ENCODE peak calls at places on chromosomes 13 and 19, in six cellular contexts. One of them, this sample, is unnamed.

GRCh38 chr19:16714702-16715294 is 4.8 kb upstream of the NWD1 start:
- DNase-seq in ovary: peak
- DNase-seq in tibial artery: peak
- DNase-seq in heart right ventricle: peak
- DNase-seq in CD8-positive, alpha-beta T cell: peak
- DNase-seq in body of pancreas: peak
- DNase-seq in this sample: peak

GRCh38 chr13:90447034-90447734 is 900.3 kb upstream of the MIR17HG start:
- DNase-seq in ovary: no peak
- DNase-seq in tibial artery: no peak
- DNase-seq in heart right ventricle: no peak
- DNase-seq in CD8-positive, alpha-beta T cell: no peak
- DNase-seq in body of pancreas: no peak
- DNase-seq in this sample: no peak

GRCh38 chr13:43963726-43964125 is 84.0 kb downstream of the LACC1 start:
- DNase-seq in ovary: no peak
- DNase-seq in tibial artery: no peak
- DNase-seq in heart right ventricle: no peak
- DNase-seq in CD8-positive, alpha-beta T cell: no peak
- DNase-seq in body of pancreas: no peak
- DNase-seq in this sample: no peak

GRCh38 chr13:26558074-26558805 is 757 bp downstream of the WASF3 start:
- DNase-seq in ovary: peak
- DNase-seq in tibial artery: no peak
- DNase-seq in heart right ventricle: peak
- DNase-seq in CD8-positive, alpha-beta T cell: no peak
- DNase-seq in body of pancreas: peak
- DNase-seq in this sample: no peak

GRCh38 chr19:14021474-14021873 is 6.5 kb upstream of the RLN3 start:
- DNase-seq in ovary: no peak
- DNase-seq in tibial artery: no peak
- DNase-seq in heart right ventricle: no peak
- DNase-seq in CD8-positive, alpha-beta T cell: no peak
- DNase-seq in body of pancreas: no peak
- DNase-seq in this sample: no peak

GRCh38 chr13:51251480-51251879 is 29.3 kb downstream of the FAM124A start:
- DNase-seq in ovary: no peak
- DNase-seq in tibial artery: no peak
- DNase-seq in heart right ventricle: no peak
- DNase-seq in CD8-positive, alpha-beta T cell: no peak
- DNase-seq in body of pancreas: no peak
- DNase-seq in this sample: no peak

GRCh38 chr19:14349426-14349825 is 31.8 kb upstream of the ADGRE5 start:
- DNase-seq in ovary: no peak
- DNase-seq in tibial artery: no peak
- DNase-seq in heart right ventricle: no peak
- DNase-seq in CD8-positive, alpha-beta T cell: no peak
- DNase-seq in body of pancreas: no peak
- DNase-seq in this sample: no peak

GRCh38 chr19:6227156-6227940 is 52.4 kb downstream of the MLLT1 start:
- DNase-seq in ovary: no peak
- DNase-seq in tibial artery: no peak
- DNase-seq in heart right ventricle: no peak
- DNase-seq in CD8-positive, alpha-beta T cell: no peak
- DNase-seq in body of pancreas: no peak
- DNase-seq in this sample: no peak

GRCh38 chr19:49339364-49340068 is 4.3 kb downstream of the CD37 start:
- DNase-seq in ovary: peak
- DNase-seq in tibial artery: peak
- DNase-seq in heart right ventricle: peak
- DNase-seq in CD8-positive, alpha-beta T cell: no peak
- DNase-seq in body of pancreas: peak
- DNase-seq in this sample: no peak

GRCh38 chr19:51799311-51799997 is 4.5 kb downstream of the FPR3 start:
- DNase-seq in ovary: peak
- DNase-seq in tibial artery: peak
- DNase-seq in heart right ventricle: peak
- DNase-seq in CD8-positive, alpha-beta T cell: no peak
- DNase-seq in body of pancreas: peak
- DNase-seq in this sample: peak

GRCh38 chr13:47175172-47175806 is 278.4 kb upstream of the HTR2A start:
- DNase-seq in ovary: no peak
- DNase-seq in tibial artery: no peak
- DNase-seq in heart right ventricle: no peak
- DNase-seq in CD8-positive, alpha-beta T cell: no peak
- DNase-seq in body of pancreas: no peak
- DNase-seq in this sample: no peak

GRCh38 chr13:25213716-25214115 is 41.6 kb upstream of the AMER2 start:
- DNase-seq in ovary: no peak
- DNase-seq in tibial artery: no peak
- DNase-seq in heart right ventricle: no peak
- DNase-seq in CD8-positive, alpha-beta T cell: no peak
- DNase-seq in body of pancreas: no peak
- DNase-seq in this sample: no peak

GRCh38 chr13:36819811-36820140 is 754 bp downstream of the RFXAP start:
- DNase-seq in ovary: no peak
- DNase-seq in tibial artery: no peak
- DNase-seq in heart right ventricle: no peak
- DNase-seq in CD8-positive, alpha-beta T cell: peak
- DNase-seq in body of pancreas: no peak
- DNase-seq in this sample: no peak

GRCh38 chr19:46204008-46204407 is 25.5 kb upstream of the IGFL1 start:
- DNase-seq in ovary: no peak
- DNase-seq in tibial artery: no peak
- DNase-seq in heart right ventricle: no peak
- DNase-seq in CD8-positive, alpha-beta T cell: no peak
- DNase-seq in body of pancreas: no peak
- DNase-seq in this sample: no peak

GRCh38 chr13:68490594-68490993 is 1260.5 kb upstream of the PCDH9 start:
- DNase-seq in ovary: no peak
- DNase-seq in tibial artery: no peak
- DNase-seq in heart right ventricle: no peak
- DNase-seq in CD8-positive, alpha-beta T cell: no peak
- DNase-seq in body of pancreas: no peak
- DNase-seq in this sample: no peak

GRCh38 chr13:79457948-79458347 is 23.0 kb upstream of the NDFIP2 start:
- DNase-seq in ovary: no peak
- DNase-seq in tibial artery: no peak
- DNase-seq in heart right ventricle: no peak
- DNase-seq in CD8-positive, alpha-beta T cell: no peak
- DNase-seq in body of pancreas: no peak
- DNase-seq in this sample: no peak

GRCh38 chr19:35908010-35908441 is at the start of gene TYROBP:
- DNase-seq in ovary: no peak
- DNase-seq in tibial artery: peak
- DNase-seq in heart right ventricle: peak
- DNase-seq in CD8-positive, alpha-beta T cell: no peak
- DNase-seq in body of pancreas: no peak
- DNase-seq in this sample: no peak

GRCh38 chr13:52845766-52846566 is 2.5 kb downstream of the PCDH8 start:
- DNase-seq in ovary: no peak
- DNase-seq in tibial artery: no peak
- DNase-seq in heart right ventricle: peak
- DNase-seq in CD8-positive, alpha-beta T cell: no peak
- DNase-seq in body of pancreas: peak
- DNase-seq in this sample: no peak

GRCh38 chr13:23050126-23050525 is 130.7 kb upstream of the SGCG start:
- DNase-seq in ovary: no peak
- DNase-seq in tibial artery: no peak
- DNase-seq in heart right ventricle: no peak
- DNase-seq in CD8-positive, alpha-beta T cell: no peak
- DNase-seq in body of pancreas: no peak
- DNase-seq in this sample: no peak
- H3K4me3 ChIP-seq in ovary: no peak
- H3K4me3 ChIP-seq in tibial artery: no peak
- H3K4me3 ChIP-seq in heart right ventricle: no peak
- H3K4me3 ChIP-seq in CD8-positive, alpha-beta T cell: no peak
- H3K4me3 ChIP-seq in body of pancreas: no peak
- H3K4me3 ChIP-seq in this sample: no peak

DNA sequence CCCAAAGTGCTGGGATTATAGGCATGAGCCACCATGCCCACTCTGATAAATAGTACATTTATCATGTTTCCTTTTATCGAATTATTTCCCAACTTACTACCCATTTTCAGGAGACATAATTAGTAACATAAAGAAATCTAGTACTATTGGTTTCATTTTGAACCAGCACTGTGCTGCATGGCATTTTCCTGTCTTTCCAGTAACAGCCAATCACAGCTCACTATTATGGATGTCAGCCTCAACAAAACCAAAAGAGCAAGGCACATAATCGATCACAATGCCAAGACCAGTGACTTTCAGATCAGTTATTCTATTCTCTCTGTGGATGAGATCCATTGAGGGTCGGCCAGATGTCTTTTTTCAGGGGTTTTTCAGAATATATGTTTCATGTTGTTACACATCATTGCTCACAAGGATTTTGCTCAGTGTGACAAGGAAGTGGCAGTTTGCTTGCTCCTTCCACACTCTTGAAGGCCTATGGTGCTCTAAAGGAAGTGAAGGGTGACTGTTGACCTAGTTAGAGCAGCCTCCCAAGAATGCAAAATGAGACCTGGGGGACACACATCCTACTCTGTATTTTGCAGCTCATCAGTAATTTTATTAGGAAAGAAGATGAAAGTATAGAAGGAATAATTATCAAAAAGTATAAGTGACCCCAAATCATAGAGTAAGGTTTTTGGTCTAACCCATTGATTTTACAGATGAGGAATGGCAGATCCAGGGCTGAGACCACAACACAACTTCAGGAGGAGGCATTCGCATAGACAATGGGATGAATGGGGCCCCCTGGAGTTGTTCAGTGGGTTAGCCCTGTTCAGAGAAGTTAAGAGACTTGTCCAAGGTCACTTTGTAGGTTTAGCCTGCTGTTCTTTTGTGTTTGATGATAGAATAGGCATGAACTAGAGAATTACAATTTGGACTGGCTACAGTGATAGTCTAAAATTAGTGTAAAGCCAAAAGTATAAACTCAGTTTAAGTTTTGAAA is 233.6 kb downstream of the KCNRG start:
- DNase-seq in ovary: no peak
- DNase-seq in tibial artery: no peak
- DNase-seq in heart right ventricle: no peak
- DNase-seq in CD8-positive, alpha-beta T cell: no peak
- DNase-seq in body of pancreas: no peak
- DNase-seq in this sample: no peak
- H3K4me3 ChIP-seq in ovary: no peak
- H3K4me3 ChIP-seq in tibial artery: no peak
- H3K4me3 ChIP-seq in heart right ventricle: no peak
- H3K4me3 ChIP-seq in CD8-positive, alpha-beta T cell: no peak
- H3K4me3 ChIP-seq in body of pancreas: no peak
- H3K4me3 ChIP-seq in this sample: no peak

GRCh38 chr13:39037410-39037879 is 444 bp downstream of the PROSER1 start:
- DNase-seq in ovary: no peak
- DNase-seq in tibial artery: peak
- DNase-seq in heart right ventricle: no peak
- DNase-seq in CD8-positive, alpha-beta T cell: no peak
- DNase-seq in body of pancreas: no peak
- DNase-seq in this sample: no peak

GRCh38 chr13:39038569-39038898 is 278 bp downstream of the NHLRC3 start:
- DNase-seq in ovary: no peak
- DNase-seq in tibial artery: no peak
- DNase-seq in heart right ventricle: no peak
- DNase-seq in CD8-positive, alpha-beta T cell: peak
- DNase-seq in body of pancreas: no peak
- DNase-seq in this sample: peak

GRCh38 chr13:39039033-39039432 is 777 bp downstream of the NHLRC3 start:
- DNase-seq in ovary: no peak
- DNase-seq in tibial artery: no peak
- DNase-seq in heart right ventricle: no peak
- DNase-seq in CD8-positive, alpha-beta T cell: no peak
- DNase-seq in body of pancreas: no peak
- DNase-seq in this sample: peak

GRCh38 chr13:39036212-39036611 is 1.7 kb downstream of the PROSER1 start:
- DNase-seq in ovary: no peak
- DNase-seq in tibial artery: no peak
- DNase-seq in heart right ventricle: no peak
- DNase-seq in CD8-positive, alpha-beta T cell: no peak
- DNase-seq in body of pancreas: no peak
- DNase-seq in this sample: peak

DNA sequence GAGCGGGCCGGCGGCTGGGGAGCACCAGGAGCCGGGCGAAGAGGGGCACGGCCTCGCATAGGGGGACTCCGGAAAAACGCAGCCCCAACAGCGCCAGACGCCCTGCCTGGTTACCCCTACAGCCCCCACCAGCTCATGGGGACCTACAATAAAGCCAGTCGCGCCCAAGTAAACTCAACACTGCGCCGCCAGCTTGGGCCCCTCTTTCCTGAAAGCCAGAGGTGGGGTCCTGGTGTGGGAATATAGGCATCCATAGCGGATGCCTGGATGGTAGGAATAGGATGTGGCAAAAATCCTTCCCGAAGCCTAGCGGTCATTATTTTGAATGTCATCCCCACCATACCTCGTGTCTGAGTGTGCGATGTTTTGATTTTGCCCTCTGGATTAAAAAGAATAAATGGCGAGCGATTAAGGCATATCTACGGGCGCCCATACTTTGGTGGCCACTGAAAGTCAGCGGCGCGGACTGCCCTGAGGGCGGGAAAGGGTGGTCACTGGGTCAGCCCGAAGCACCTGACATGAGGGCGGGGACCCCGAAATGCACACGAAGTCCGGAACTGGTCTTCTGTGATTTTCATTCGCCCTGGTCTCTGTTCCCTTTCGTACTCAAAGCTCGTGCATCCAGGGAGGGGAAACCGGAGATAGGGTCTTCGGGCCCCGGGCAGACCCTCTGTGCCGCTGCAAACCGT is at the start of the genes NHLRC3 and PROSER1:
- DNase-seq in ovary: peak
- DNase-seq in tibial artery: peak
- DNase-seq in heart right ventricle: peak
- DNase-seq in CD8-positive, alpha-beta T cell: peak
- DNase-seq in body of pancreas: peak
- DNase-seq in this sample: peak
- H3K4me3 ChIP-seq in ovary: peak
- H3K4me3 ChIP-seq in tibial artery: peak
- H3K4me3 ChIP-seq in heart right ventricle: peak
- H3K4me3 ChIP-seq in CD8-positive, alpha-beta T cell: peak
- H3K4me3 ChIP-seq in body of pancreas: peak
- H3K4me3 ChIP-seq in this sample: peak

DNA sequence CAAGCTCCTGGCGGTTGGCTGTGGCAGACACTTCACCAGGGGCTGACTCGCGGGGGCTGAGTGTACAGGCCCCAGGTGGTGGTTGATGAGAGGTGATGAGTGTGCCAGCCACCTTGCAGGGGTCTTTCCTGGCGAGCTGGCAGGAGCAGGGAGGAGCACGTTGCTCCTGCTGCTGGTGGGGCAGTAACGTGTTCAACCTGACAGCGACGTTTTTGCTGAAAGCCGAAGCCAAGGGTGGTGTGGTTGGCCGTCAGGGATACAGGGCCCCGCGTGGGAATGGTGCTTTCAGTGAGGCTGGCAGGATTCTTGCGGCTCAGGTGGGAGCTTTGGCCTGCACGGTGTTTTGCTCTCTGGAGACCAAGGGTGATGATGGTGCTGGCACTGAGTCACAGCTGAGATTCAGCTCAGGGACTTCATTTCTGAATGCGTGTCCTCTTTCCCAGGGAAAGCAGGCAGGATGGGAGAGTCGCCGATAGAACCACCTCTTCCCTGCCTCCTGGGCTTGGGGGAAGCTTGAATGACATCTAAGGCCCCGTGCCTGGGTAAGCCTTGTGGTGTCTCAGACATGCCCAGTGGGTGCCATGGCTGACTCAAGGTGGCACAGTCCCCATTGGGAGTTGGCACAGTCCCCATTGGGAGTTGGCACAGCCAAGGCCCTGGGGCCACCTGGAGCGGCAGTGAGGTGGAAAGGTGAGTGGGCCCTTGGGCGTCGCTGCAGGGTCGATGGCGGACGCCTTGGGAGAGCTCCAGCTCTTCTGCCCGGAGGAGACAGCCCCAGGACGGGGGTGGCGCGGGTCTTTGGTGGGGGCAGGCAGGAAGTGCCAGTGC is 8.8 kb downstream of the DAZAP1 start:
- DNase-seq in ovary: peak
- DNase-seq in tibial artery: no peak
- DNase-seq in heart right ventricle: no peak
- DNase-seq in CD8-positive, alpha-beta T cell: no peak
- DNase-seq in body of pancreas: peak
- DNase-seq in this sample: no peak
- H3K4me3 ChIP-seq in ovary: peak
- H3K4me3 ChIP-seq in tibial artery: peak
- H3K4me3 ChIP-seq in heart right ventricle: peak
- H3K4me3 ChIP-seq in CD8-positive, alpha-beta T cell: no peak
- H3K4me3 ChIP-seq in body of pancreas: no peak
- H3K4me3 ChIP-seq in this sample: no peak

This sample was measured in HepG2.